ENCODE peak calls at places on chromosome 5, in seven cellular contexts. Y, H, D, S, I, V and T are unnamed samples.

GRCh38 chr5:138610468-138611294 is 35.5 kb upstream of the HSPA9 start:
- DNase-seq in Y (peak), H (peak), D (no peak), S (no peak), I (peak), V (peak), T (no peak)

GRCh38 chr5:15026011-15026481 is 154.5 kb upstream of the ANKH start:
- DNase-seq in Y (no peak), H (no peak), D (peak), S (no peak), I (no peak), V (peak), T (no peak)

GRCh38 chr5:138241688-138242547 is 28.8 kb upstream of the CDC23 start:
- DNase-seq in Y (peak), H (peak), D (no peak), S (peak), I (peak), V (peak), T (no peak)

GRCh38 chr5:112228672-112229071 is 190.4 kb downstream of the EPB41L4A start:
- DNase-seq in Y (peak), H (peak), D (peak), S (no peak), I (no peak), V (peak), T (no peak)

GRCh38 chr5:109411627-109412026 is 1.9 kb upstream of the PJA2 start:
- DNase-seq in Y (no peak), H (no peak), D (peak), S (no peak), I (no peak), V (peak), T (peak)

GRCh38 chr5:56910123-56910951 is 941 bp downstream of the SETD9 start:
- DNase-seq in Y (no peak), H (peak), D (no peak), S (no peak), I (no peak), V (no peak), T (peak)

GRCh38 chr5:15821506-15821905 is 321.5 kb downstream of the FBXL7 start:
- DNase-seq in Y (no peak), H (peak), D (peak), S (no peak), I (no peak), V (peak), T (no peak)

GRCh38 chr5:43231977-43232376 is 40.0 kb downstream of the NIM1K start:
- DNase-seq in Y (peak), H (peak), D (no peak), S (no peak), I (peak), V (no peak), T (no peak)

GRCh38 chr5:95715799-95716461 is 15.2 kb upstream of the RHOBTB3 start:
- DNase-seq in Y (no peak), H (no peak), D (peak), S (no peak), I (no peak), V (peak), T (peak)

GRCh38 chr5:140575309-140575708 is 10.7 kb downstream of the SLC35A4 start:
- DNase-seq in Y (peak), H (peak), D (peak), S (no peak), I (no peak), V (no peak), T (peak)

GRCh38 chr5:93151121-93151520 is 429.9 kb downstream of the NR2F1-AS1 start:
- DNase-seq in Y (no peak), H (no peak), D (peak), S (no peak), I (no peak), V (no peak), T (no peak)

GRCh38 chr5:579746-580366 is 32.3 kb upstream of the CEP72 start:
- DNase-seq in Y (no peak), H (no peak), D (no peak), S (no peak), I (no peak), V (no peak), T (no peak)

GRCh38 chr5:53479656-53480473 is 564 bp upstream of the FST start:
- DNase-seq in Y (peak), H (peak), D (peak), S (peak), I (peak), V (peak), T (peak)

GRCh38 chr5:96692436-96692835 is 30.3 kb downstream of the CAST start:
- DNase-seq in Y (no peak), H (no peak), D (peak), S (no peak), I (no peak), V (peak), T (peak)

GRCh38 chr5:136192526-136193395 is at the start of gene SMIM32:
- DNase-seq in Y (peak), H (peak), D (no peak), S (peak), I (peak), V (peak), T (peak)

GRCh38 chr5:177568326-177568725 is 14.0 kb upstream of the FAM193B start:
- DNase-seq in Y (no peak), H (no peak), D (no peak), S (no peak), I (no peak), V (no peak), T (no peak)

GRCh38 chr5:80109549-80110478 is 74.7 kb downstream of the THBS4 start:
- DNase-seq in Y (peak), H (no peak), D (no peak), S (no peak), I (peak), V (no peak), T (no peak)

GRCh38 chr5:155728857-155729683 is 597.9 kb upstream of the SGCD start:
- DNase-seq in Y (peak), H (peak), D (no peak), S (peak), I (peak), V (peak), T (no peak)

GRCh38 chr5:42930934-42931333 is 109.2 kb downstream of the ANXA2R start:
- DNase-seq in Y (no peak), H (no peak), D (peak), S (no peak), I (no peak), V (no peak), T (no peak)

GRCh38 chr5:80216753-80217596 is 38.9 kb downstream of the SERINC5 start:
- DNase-seq in Y (no peak), H (no peak), D (no peak), S (no peak), I (no peak), V (no peak), T (no peak)

GRCh38 chr5:53543401-53543800 is 17.0 kb upstream of the NDUFS4 start:
- DNase-seq in Y (no peak), H (peak), D (peak), S (no peak), I (no peak), V (no peak), T (no peak)

GRCh38 chr5:135890867-135891266 is 4.8 kb downstream of the IL9 start:
- DNase-seq in Y (no peak), H (no peak), D (no peak), S (no peak), I (no peak), V (no peak), T (no peak)

GRCh38 chr5:53994148-53994547 is 316.2 kb downstream of the ARL15 start:
- DNase-seq in Y (no peak), H (no peak), D (peak), S (no peak), I (no peak), V (peak), T (no peak)

GRCh38 chr5:122419195-122419894 is 107.3 kb downstream of the SNCAIP start:
- DNase-seq in Y (no peak), H (no peak), D (no peak), S (no peak), I (no peak), V (no peak), T (peak)

GRCh38 chr5:5494489-5495402 is 72.3 kb downstream of the ICE1 start:
- DNase-seq in Y (peak), H (peak), D (peak), S (peak), I (peak), V (peak), T (peak)

GRCh38 chr5:64347308-64347707 is 158.5 kb upstream of the RGS7BP start:
- DNase-seq in Y (no peak), H (peak), D (no peak), S (no peak), I (no peak), V (no peak), T (no peak)

DNA sequence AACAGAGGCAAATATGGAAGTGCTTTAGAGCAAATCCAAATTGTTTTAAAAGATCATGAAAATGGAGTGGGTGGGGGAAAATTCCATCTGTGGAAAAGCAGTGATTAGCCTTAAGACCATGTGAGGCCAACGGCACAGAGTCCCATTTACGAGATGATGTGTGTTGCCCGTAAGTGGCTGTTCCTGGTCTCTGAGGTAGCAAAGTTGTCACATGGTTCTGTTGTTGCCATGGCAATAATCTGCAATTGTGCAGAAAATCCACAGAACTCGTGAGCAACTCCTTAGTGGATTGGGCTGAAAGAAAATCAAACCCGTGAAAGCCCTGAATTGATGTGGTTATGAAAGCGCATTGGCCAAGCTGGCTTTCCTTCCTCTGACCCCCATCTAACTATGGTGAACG is 614.7 kb downstream of the EBF1 start:
- DNase-seq in Y (no peak), H (peak), D (no peak), S (no peak), I (no peak), V (no peak), T (no peak)
- H3K27ac ChIP-seq in Y (no peak), H (no peak), D (no peak), S (no peak), I (no peak), V (no peak), T (no peak)

GRCh38 chr5:2505217-2505616 is 246.3 kb downstream of the IRX2 start:
- DNase-seq in Y (peak), H (no peak), D (no peak), S (no peak), I (no peak), V (no peak), T (no peak)
- H3K23ac ChIP-seq in Y (no peak), H (no peak), D (no peak), S (no peak), I (no peak), V (no peak), T (no peak)

GRCh38 chr5:108303611-108304010 is 78.3 kb downstream of the FBXL17 start:
- DNase-seq in Y (no peak), H (no peak), D (peak), S (no peak), I (no peak), V (no peak), T (no peak)
- H3K4ac ChIP-seq in Y (no peak), H (no peak), D (no peak), S (no peak), I (no peak), V (no peak), T (no peak)

GRCh38 chr5:10684303-10685086 is 76.5 kb downstream of the DAP start:
- DNase-seq in Y (no peak), H (no peak), D (no peak), S (no peak), I (no peak), V (no peak), T (no peak)
- H3K27ac ChIP-seq in Y (no peak), H (no peak), D (no peak), S (no peak), I (no peak), V (no peak), T (no peak)

GRCh38 chr5:77981820-77982219 is 205.7 kb upstream of the TBCA start:
- DNase-seq in Y (no peak), H (peak), D (no peak), S (no peak), I (no peak), V (no peak), T (no peak)
- H3K23ac ChIP-seq in Y (no peak), H (no peak), D (no peak), S (no peak), I (no peak), V (no peak), T (no peak)

GRCh38 chr5:149456597-149457392 is 77.7 kb upstream of the IL17B start:
- DNase-seq in Y (no peak), H (no peak), D (no peak), S (no peak), I (no peak), V (peak), T (peak)
- H3K4ac ChIP-seq in Y (no peak), H (no peak), D (peak), S (no peak), I (no peak), V (no peak), T (peak)

GRCh38 chr5:131265318-131265803 is 1.5 kb downstream of the CDC42SE2 start:
- DNase-seq in Y (no peak), H (peak), D (peak), S (no peak), I (no peak), V (peak), T (no peak)
- H3K27ac ChIP-seq in Y (no peak), H (no peak), D (no peak), S (no peak), I (no peak), V (no peak), T (no peak)